ENCODE peak calls at places on chromosomes 16 and 17, in nine cellular contexts. M is HCT116, T is mammary epithelial cell, X is neural progenitor cell, J is fibroblast of lung, Y is GM23248, D is endothelial cell of umbilical vein, Z is astrocyte, I is K562. F is an unnamed sample.

GRCh38 chr16:59684911-59685310 is 950.8 kb upstream of the GOT2 start:
- DNase-seq in M (no peak), T (peak), X (no peak), J (peak), Y (no peak), D (no peak), Z (peak), I (no peak), F (no peak)

GRCh38 chr16:4693956-4694663 is 748 bp downstream of the NUDT16L1 start:
- DNase-seq in M (no peak), T (peak), X (peak), J (peak), Y (peak), D (peak), Z (peak), I (peak), F (peak)

GRCh38 chr17:55897301-55897700 is 146.4 kb downstream of the PCTP start:
- DNase-seq in M (no peak), T (no peak), X (no peak), J (no peak), Y (no peak), D (no peak), Z (no peak), I (no peak), F (no peak)

GRCh38 chr16:65222049-65222448 is 100.2 kb upstream of the CDH11 start:
- DNase-seq in M (no peak), T (no peak), X (no peak), J (no peak), Y (no peak), D (no peak), Z (no peak), I (no peak), F (no peak)

GRCh38 chr17:82200743-82201497 is 11.7 kb downstream of the CCDC57 start:
- DNase-seq in M (no peak), T (no peak), X (no peak), J (no peak), Y (no peak), D (no peak), Z (no peak), I (peak), F (no peak)

GRCh38 chr17:39863918-39864746 is at the start of gene IKZF3:
- DNase-seq in M (no peak), T (peak), X (peak), J (peak), Y (peak), D (peak), Z (no peak), I (peak), F (peak)

GRCh38 chr17:17078832-17079231 is 36.6 kb downstream of the MPRIP start:
- DNase-seq in M (no peak), T (no peak), X (no peak), J (no peak), Y (no peak), D (no peak), Z (no peak), I (no peak), F (no peak)

GRCh38 chr16:57536306-57537193 is at the start of gene CCDC102A:
- DNase-seq in M (no peak), T (no peak), X (peak), J (peak), Y (peak), D (peak), Z (no peak), I (peak), F (peak)

GRCh38 chr17:1627987-1628855 is at the start of gene SLC43A2:
- DNase-seq in M (peak), T (peak), X (peak), J (peak), Y (peak), D (peak), Z (peak), I (peak), F (peak)

GRCh38 chr16:85639529-85640253 is 26.6 kb downstream of the GSE1 start:
- DNase-seq in M (no peak), T (no peak), X (no peak), J (no peak), Y (peak), D (no peak), Z (no peak), I (no peak), F (peak)

GRCh38 chr17:76869209-76869877 is 1.1 kb downstream of the MGAT5B start:
- DNase-seq in M (no peak), T (no peak), X (peak), J (no peak), Y (no peak), D (no peak), Z (no peak), I (no peak), F (no peak)

GRCh38 chr17:60916043-60916442 is 238.4 kb downstream of the BCAS3 start:
- DNase-seq in M (peak), T (no peak), X (no peak), J (no peak), Y (no peak), D (no peak), Z (no peak), I (no peak), F (no peak)

GRCh38 chr17:42779942-42780815 is at the start of gene WNK4:
- DNase-seq in M (no peak), T (no peak), X (peak), J (peak), Y (peak), D (peak), Z (peak), I (peak), F (no peak)

GRCh38 chr17:53218723-53219122 is 604.0 kb upstream of the KIF2B start:
- DNase-seq in M (no peak), T (no peak), X (no peak), J (no peak), Y (no peak), D (no peak), Z (no peak), I (no peak), F (no peak)

GRCh38 chr16:54936086-54936978 is 5.7 kb downstream of the IRX5 start:
- DNase-seq in M (no peak), T (peak), X (peak), J (no peak), Y (peak), D (peak), Z (peak), I (no peak), F (no peak)

GRCh38 chr16:30669026-30670000 is 11.1 kb downstream of the FBRS start:
- DNase-seq in M (no peak), T (no peak), X (no peak), J (no peak), Y (no peak), D (no peak), Z (no peak), I (no peak), F (no peak)

GRCh38 chr17:43171761-43172487 is 910 bp downstream of the NBR1 start:
- DNase-seq in M (peak), T (peak), X (peak), J (peak), Y (peak), D (peak), Z (peak), I (peak), F (peak)

GRCh38 chr16:51429041-51429440 is 278.0 kb upstream of the SALL1 start:
- DNase-seq in M (no peak), T (no peak), X (no peak), J (no peak), Y (no peak), D (no peak), Z (peak), I (no peak), F (no peak)

GRCh38 chr16:89326721-89327120 is 109.2 kb downstream of the ZNF778 start:
- DNase-seq in M (no peak), T (no peak), X (no peak), J (no peak), Y (no peak), D (no peak), Z (no peak), I (no peak), F (no peak)

DNA sequence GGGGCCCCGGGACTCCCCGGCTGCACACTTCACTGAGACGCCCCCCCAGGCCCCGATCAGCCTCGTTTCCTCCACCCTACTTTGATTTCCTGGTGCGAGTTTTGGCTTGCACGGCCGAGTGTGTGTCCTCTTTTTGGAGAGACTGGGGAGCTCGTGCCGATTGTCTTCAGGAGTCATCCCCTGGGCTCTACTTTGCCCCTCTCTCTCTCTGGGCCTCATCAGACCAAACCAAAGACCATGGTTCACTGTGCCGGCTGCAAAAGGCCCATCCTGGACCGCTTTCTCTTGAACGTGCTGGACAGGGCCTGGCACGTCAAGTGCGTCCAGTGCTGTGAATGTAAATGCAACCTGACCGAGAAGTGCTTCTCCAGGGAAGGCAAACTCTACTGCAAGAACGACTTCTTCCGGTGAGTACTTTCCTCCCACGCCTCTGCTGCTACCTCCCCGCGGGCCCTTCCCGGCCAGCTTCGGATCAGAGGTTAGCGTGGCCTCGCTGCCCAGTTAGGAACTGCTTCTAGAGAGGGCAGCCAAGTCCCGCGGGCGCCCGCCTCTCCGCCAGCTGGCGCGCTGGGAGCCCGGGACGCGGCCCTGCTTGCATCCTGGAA is 788 bp downstream of the LHX1 start:
- DNase-seq in M (no peak), T (no peak), X (peak), J (peak), Y (peak), D (peak), Z (peak), I (no peak), F (no peak)
- TF ChIP-seq EZH2 in M (no peak), T (peak), X (no peak), J (no peak), Y (peak), D (no peak), Z (no peak), I (no peak), F (no peak)

GRCh38 chr17:74736423-74737298 is at the start of gene RAB37:
- DNase-seq in M (peak), T (no peak), X (peak), J (no peak), Y (peak), D (no peak), Z (no peak), I (no peak), F (no peak)
- TF ChIP-seq EZH2 in M (no peak), T (peak), X (peak), J (no peak), Y (no peak), D (peak), Z (no peak), I (no peak), F (peak)

DNA sequence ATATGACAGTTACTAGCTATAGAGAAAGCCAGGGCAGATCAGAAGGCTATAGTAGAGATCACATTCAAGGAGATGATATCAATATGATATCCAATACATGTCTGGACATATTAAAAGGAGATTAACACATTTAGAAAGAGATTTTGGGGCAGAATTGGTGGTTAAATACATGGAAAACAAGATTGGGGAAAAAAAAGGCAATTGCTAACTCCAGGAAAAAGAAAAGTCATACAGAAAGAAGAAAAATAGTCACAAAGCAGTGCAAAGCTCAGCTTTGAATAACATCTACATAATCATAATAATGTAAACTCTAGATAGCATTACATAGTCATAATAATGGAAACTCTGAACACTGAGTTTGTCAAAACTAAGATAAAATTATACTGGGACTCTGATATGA is 40.6 kb downstream of the MYH11 start:
- DNase-seq in M (no peak), T (no peak), X (no peak), J (no peak), Y (no peak), D (no peak), Z (no peak), I (no peak), F (no peak)
- TF ChIP-seq EZH2 in M (no peak), T (no peak), X (no peak), J (no peak), Y (no peak), D (no peak), Z (no peak), I (no peak), F (no peak)

DNA sequence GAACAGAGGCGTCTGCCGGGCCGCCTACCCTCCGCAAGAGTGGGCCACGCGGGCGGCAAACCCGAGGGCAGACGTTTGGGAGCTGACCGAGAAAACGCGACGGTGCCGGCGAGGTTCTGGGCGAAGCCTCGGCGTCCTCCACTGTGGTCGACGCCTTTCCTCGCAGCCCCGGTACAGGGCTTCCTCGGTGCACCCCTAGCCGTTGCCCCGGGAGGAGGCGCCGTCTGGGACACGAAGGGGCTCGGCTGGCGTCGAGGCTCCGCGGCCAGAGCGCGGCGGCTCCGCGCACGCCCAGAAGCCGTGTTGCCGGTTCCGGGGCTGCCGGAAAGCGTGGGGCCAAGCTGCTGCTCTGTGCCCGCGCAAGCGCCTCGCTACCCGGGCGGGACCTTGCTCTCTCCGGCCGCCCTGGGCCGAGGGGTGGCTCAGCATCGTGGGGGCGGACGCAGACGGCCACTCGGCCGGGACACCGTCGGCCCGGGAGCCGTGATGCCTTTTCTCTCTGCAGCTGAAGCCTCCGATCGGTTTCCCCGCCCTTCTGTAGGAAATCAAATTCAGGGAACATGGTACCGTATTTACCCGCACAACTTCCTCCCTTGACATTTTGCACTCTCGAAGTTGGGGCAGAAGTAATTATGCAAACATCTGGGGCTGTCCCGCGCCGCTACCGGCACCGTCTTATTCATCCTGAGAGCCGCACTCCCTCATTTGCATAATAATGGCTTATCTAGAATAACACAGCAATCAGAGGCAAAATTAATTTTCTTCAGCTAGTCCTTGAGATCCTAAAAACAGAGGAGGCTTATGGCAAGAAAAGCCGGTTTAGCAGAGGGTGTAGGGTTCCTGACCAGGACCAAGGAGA is 7.3 kb upstream of the CBX8 start:
- DNase-seq in M (no peak), T (no peak), X (peak), J (peak), Y (no peak), D (no peak), Z (no peak), I (no peak), F (peak)
- TF ChIP-seq EZH2 in M (no peak), T (peak), X (peak), J (peak), Y (peak), D (peak), Z (peak), I (no peak), F (no peak)

DNA sequence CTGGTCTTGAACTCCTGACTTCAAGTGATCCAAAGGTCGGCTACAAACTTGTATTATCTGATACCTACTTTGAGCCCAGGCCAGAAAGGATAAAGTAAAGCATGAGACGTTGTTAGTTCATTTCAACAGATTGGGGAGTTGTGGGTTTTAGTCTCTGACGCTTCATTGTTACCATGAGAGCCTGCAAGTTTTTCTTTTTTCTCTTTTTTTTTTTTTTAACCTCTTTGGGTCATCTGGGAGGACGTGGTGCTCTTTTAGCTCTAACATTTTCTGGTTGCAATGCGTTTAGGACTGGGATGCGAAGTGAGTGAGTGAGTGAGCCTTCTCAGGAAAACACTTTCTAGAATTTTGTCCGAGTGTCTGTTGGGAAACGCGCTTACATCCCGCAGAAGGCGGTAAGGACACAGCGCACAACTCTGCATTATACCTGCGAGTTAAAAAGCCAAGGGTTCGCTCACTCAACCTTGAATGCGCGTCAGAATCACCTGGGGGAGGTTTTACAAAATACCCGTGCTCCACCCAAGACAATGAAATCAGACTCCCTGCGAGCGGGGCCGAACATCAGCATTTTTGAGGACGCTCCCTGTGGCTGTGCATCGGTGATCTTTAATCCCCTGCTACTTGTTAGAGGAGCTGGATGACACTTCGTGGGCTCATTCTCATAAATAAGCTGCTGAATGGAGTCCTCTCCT is 704 bp upstream of the RNF135 start:
- DNase-seq in M (no peak), T (peak), X (peak), J (peak), Y (peak), D (no peak), Z (peak), I (no peak), F (peak)
- TF ChIP-seq EZH2 in M (no peak), T (no peak), X (no peak), J (no peak), Y (no peak), D (no peak), Z (no peak), I (no peak), F (no peak)

GRCh38 chr17:38674749-38675615 is at the start of gene EPOP:
- DNase-seq in M (peak), T (peak), X (peak), J (peak), Y (peak), D (peak), Z (peak), I (peak), F (peak)
- TF ChIP-seq EZH2 in M (no peak), T (no peak), X (no peak), J (no peak), Y (no peak), D (no peak), Z (peak), I (no peak), F (no peak)

GRCh38 chr16:28291651-28292626 is at the start of gene SBK1:
- DNase-seq in M (peak), T (peak), X (peak), J (peak), Y (peak), D (peak), Z (peak), I (peak), F (peak)
- TF ChIP-seq EZH2 in M (no peak), T (no peak), X (no peak), J (no peak), Y (no peak), D (no peak), Z (no peak), I (no peak), F (no peak)

GRCh38 chr17:45243750-45244149 is 18.1 kb downstream of the SPATA32 start:
- DNase-seq in M (no peak), T (no peak), X (no peak), J (no peak), Y (no peak), D (no peak), Z (no peak), I (no peak), F (no peak)

GRCh38 chr17:45241315-45242011 is 19.8 kb downstream of the FMNL1 start:
- DNase-seq in M (no peak), T (no peak), X (peak), J (no peak), Y (no peak), D (no peak), Z (no peak), I (no peak), F (no peak)

GRCh38 chr17:45242015-45242414 is 19.9 kb downstream of the SPATA32 start:
- DNase-seq in M (no peak), T (no peak), X (no peak), J (no peak), Y (no peak), D (no peak), Z (no peak), I (no peak), F (no peak)

GRCh38 chr17:45238155-45238774 is 16.6 kb downstream of the FMNL1 start:
- DNase-seq in M (no peak), T (no peak), X (no peak), J (no peak), Y (no peak), D (no peak), Z (no peak), I (no peak), F (no peak)

GRCh38 chr17:45240905-45241314 is 19.2 kb downstream of the FMNL1 start:
- DNase-seq in M (no peak), T (no peak), X (no peak), J (no peak), Y (no peak), D (no peak), Z (no peak), I (no peak), F (no peak)
- TF ChIP-seq EZH2 in M (no peak), T (no peak), X (no peak), J (no peak), Y (no peak), D (no peak), Z (no peak), I (no peak), F (no peak)

F was measured in A673.